ENCODE peak calls at places on chromosome 12, in eight cellular contexts. F is uterus, O is endothelial cell of umbilical vein, R is spleen, V is tibial artery, E is cardiac muscle cell, D is coronary artery, X is kidney. U is an unnamed sample.

GRCh38 chr12:68745376-68745903 is 536 bp upstream of the SLC35E3 start:
- DNase-seq in F (no peak), O (no peak), R (no peak), V (no peak), E (no peak), D (no peak), X (no peak), U (peak)

GRCh38 chr12:14396071-14396470 is 30.6 kb downstream of the ATF7IP start:
- DNase-seq in F (no peak), O (no peak), R (no peak), V (no peak), E (no peak), D (no peak), X (no peak), U (no peak)

GRCh38 chr12:10364839-10365681 is 24.8 kb downstream of the KLRK1 start:
- DNase-seq in F (peak), O (peak), R (peak), V (peak), E (peak), D (no peak), X (peak), U (peak)

GRCh38 chr12:114636723-114637480 is 47.1 kb downstream of the TBX3 start:
- DNase-seq in F (no peak), O (no peak), R (no peak), V (no peak), E (peak), D (no peak), X (no peak), U (peak)

GRCh38 chr12:34393086-34393820 is 371.0 kb downstream of the ALG10 start:
- DNase-seq in F (no peak), O (no peak), R (peak), V (peak), E (no peak), D (peak), X (peak), U (no peak)

GRCh38 chr12:45388545-45388944 is 172.7 kb downstream of the ANO6 start:
- DNase-seq in F (peak), O (peak), R (no peak), V (peak), E (peak), D (no peak), X (no peak), U (peak)

GRCh38 chr12:59444932-59445331 is 150.9 kb upstream of the SLC16A7 start:
- DNase-seq in F (no peak), O (peak), R (no peak), V (no peak), E (peak), D (no peak), X (no peak), U (no peak)

GRCh38 chr12:98939350-98939749 is 294.3 kb downstream of the APAF1 start:
- DNase-seq in F (no peak), O (peak), R (no peak), V (no peak), E (peak), D (no peak), X (no peak), U (no peak)

GRCh38 chr12:9868271-9868815 is 811 bp downstream of the CLEC2B start:
- DNase-seq in F (no peak), O (peak), R (no peak), V (no peak), E (peak), D (no peak), X (no peak), U (no peak)

GRCh38 chr12:112183141-112183581 is 57.8 kb downstream of the TRAFD1 start:
- DNase-seq in F (no peak), O (peak), R (no peak), V (no peak), E (peak), D (no peak), X (no peak), U (no peak)

GRCh38 chr12:109567967-109568366 is 5.3 kb downstream of the MMAB start:
- DNase-seq in F (no peak), O (no peak), R (no peak), V (no peak), E (no peak), D (no peak), X (no peak), U (no peak)

GRCh38 chr12:64036414-64036813 is 185.7 kb downstream of the KICS2 start:
- DNase-seq in F (no peak), O (no peak), R (no peak), V (no peak), E (no peak), D (no peak), X (no peak), U (no peak)

DNA sequence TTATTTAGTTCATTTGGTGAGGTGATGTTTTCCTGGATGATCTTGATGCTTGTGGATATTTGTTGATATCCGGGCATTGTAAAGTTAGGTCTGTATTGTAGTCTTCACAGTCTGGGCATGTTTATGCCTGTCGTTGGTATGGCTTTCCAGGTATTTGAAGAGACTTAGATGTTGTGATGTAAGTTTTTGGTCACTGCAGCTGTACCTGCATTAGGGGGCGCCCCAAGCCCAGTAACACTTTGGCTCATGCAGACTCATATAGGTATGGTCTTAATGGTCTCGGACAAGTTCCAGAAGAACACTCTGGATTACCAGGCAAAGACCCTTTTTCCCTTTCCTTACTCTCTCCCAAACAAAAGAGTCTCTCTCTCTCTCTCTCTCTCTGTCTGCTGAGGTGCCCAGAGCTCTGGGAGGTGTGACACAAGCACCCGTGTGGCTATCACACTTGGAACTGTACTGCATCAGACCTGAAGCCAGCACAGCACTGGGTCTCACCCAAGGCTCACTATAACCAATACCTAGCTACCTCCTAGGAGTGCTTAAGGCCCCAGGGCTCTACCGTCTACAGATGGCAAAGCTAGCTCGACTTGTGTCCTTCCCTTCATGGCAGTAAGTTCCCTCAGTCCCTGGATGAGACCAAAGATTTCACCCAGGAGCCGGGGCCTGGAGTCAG is 425.8 kb upstream of the ATXN7L3B start:
- DNase-seq in F (no peak), O (no peak), R (no peak), V (no peak), E (no peak), D (no peak), X (no peak), U (no peak)
- TF ChIP-seq CTCF in F (no peak), O (no peak), R (no peak), V (no peak), E (no peak), D (no peak), X (peak), U (no peak)

GRCh38 chr12:122948605-122949004 is 17.7 kb downstream of the ABCB9 start:
- DNase-seq in F (no peak), O (no peak), R (no peak), V (no peak), E (no peak), D (no peak), X (peak), U (no peak)

GRCh38 chr12:122945047-122945592 is 21.1 kb downstream of the ABCB9 start:
- DNase-seq in F (no peak), O (no peak), R (no peak), V (no peak), E (no peak), D (no peak), X (no peak), U (no peak)

GRCh38 chr12:122944588-122944987 is 21.7 kb downstream of the ABCB9 start:
- DNase-seq in F (no peak), O (no peak), R (no peak), V (no peak), E (peak), D (no peak), X (peak), U (peak)

GRCh38 chr12:122947352-122947792 is 18.9 kb downstream of the ABCB9 start:
- DNase-seq in F (peak), O (peak), R (no peak), V (peak), E (no peak), D (no peak), X (peak), U (no peak)

GRCh38 chr12:122946690-122947271 is 19.5 kb downstream of the ABCB9 start:
- DNase-seq in F (peak), O (peak), R (peak), V (peak), E (peak), D (peak), X (peak), U (peak)
- H3K27ac ChIP-seq in F (peak), O (peak), R (peak), V (peak), E (no peak), D (peak), X (peak), U (peak)

GRCh38 chr12:58032156-58032555 is 90.8 kb downstream of the ATP23 start:
- DNase-seq in F (no peak), O (no peak), R (no peak), V (no peak), E (no peak), D (no peak), X (no peak), U (no peak)

GRCh38 chr12:58030566-58031279 is 89.4 kb downstream of the ATP23 start:
- DNase-seq in F (no peak), O (no peak), R (no peak), V (no peak), E (peak), D (no peak), X (no peak), U (peak)

GRCh38 chr12:58034712-58035111 is 93.3 kb downstream of the ATP23 start:
- DNase-seq in F (no peak), O (no peak), R (no peak), V (no peak), E (no peak), D (no peak), X (no peak), U (no peak)

GRCh38 chr12:58034311-58034710 is 92.9 kb downstream of the ATP23 start:
- DNase-seq in F (no peak), O (no peak), R (no peak), V (no peak), E (peak), D (no peak), X (no peak), U (no peak)

GRCh38 chr12:58033831-58034230 is 92.5 kb downstream of the ATP23 start:
- DNase-seq in F (no peak), O (no peak), R (no peak), V (no peak), E (no peak), D (no peak), X (no peak), U (no peak)
- TF ChIP-seq CTCF in F (no peak), O (no peak), R (no peak), V (no peak), E (no peak), D (no peak), X (no peak), U (no peak)

GRCh38 chr12:83016226-83016835 is 329.6 kb downstream of the TMTC2 start:
- DNase-seq in F (peak), O (peak), R (no peak), V (no peak), E (peak), D (no peak), X (no peak), U (peak)
- H3K27ac ChIP-seq in F (peak), O (peak), R (no peak), V (no peak), E (no peak), D (no peak), X (no peak), U (no peak)

GRCh38 chr12:29638528-29638927 is 141.0 kb upstream of the OVCH1 start:
- DNase-seq in F (no peak), O (no peak), R (no peak), V (no peak), E (peak), D (no peak), X (no peak), U (no peak)

GRCh38 chr12:29644536-29645162 is 139.1 kb downstream of the TMTC1 start:
- DNase-seq in F (no peak), O (no peak), R (no peak), V (no peak), E (no peak), D (no peak), X (no peak), U (no peak)

GRCh38 chr12:29639893-29640495 is 142.5 kb upstream of the OVCH1 start:
- DNase-seq in F (no peak), O (no peak), R (no peak), V (no peak), E (peak), D (no peak), X (no peak), U (no peak)

DNA sequence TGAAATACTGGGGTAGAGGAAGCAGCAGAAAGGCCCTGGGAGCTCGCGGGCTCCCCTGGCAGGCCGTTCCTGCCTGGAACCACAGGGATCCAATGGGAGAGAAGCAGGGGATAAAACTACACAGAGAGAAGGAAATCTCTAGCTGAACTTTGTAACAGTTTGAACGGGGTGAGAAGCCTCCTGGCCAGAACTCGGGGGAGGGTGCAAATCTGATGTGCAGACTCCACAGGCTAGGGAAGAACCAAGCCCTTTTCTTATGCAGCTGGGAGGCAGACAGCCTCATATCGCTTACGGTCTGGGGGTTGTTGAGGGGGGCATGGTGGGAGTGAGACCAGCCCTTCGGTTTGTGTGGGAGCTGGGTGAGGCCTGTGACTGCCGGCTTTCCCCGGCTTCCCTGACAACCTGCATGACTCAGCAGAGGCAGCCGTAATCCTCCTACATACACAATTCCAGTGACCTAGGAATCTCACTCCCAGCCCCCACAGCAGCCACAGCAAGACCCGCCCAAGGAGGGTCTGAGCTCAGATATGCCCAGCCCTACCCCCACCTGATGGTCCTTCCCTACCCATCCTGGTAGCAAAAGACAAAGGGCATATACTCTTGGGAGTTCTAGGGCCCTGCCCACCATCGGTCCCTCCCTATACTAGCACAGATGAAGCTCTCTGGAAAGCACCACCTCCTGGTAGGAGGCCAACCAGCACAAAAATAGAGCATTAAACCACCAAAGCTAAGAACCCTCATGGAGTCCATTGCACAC is 143.0 kb downstream of the TMTC1 start:
- DNase-seq in F (peak), O (no peak), R (no peak), V (no peak), E (peak), D (no peak), X (no peak), U (peak)
- TF ChIP-seq CTCF in F (no peak), O (no peak), R (no peak), V (peak), E (peak), D (no peak), X (no peak), U (no peak)